ENCODE peak calls at places on chromosomes 11 and 22, in eight cellular contexts. One of them, this sample, is unnamed.

GRCh38 chr11:74543991-74544390 is 48.4 kb upstream of the POLD3 start:
- DNase-seq in upper lobe of right lung: peak; percentile 67
- DNase-seq in CD8-positive, alpha-beta memory T cell: no peak
- DNase-seq in Caco-2: peak; percentile 56
- DNase-seq in GM12878: no peak
- DNase-seq in kidney: no peak
- DNase-seq in A549: no peak
- DNase-seq in naive thymus-derived CD4-positive, alpha-beta T cell: no peak
- DNase-seq in this sample: no peak

GRCh38 chr22:25113316-25113721 is 86.3 kb upstream of the CRYBB3 start:
- DNase-seq in upper lobe of right lung: peak; percentile 79
- DNase-seq in GM12878: no peak
- DNase-seq in CD8-positive, alpha-beta memory T cell: no peak
- DNase-seq in A549: no peak
- DNase-seq in kidney: peak; percentile 89
- DNase-seq in naive thymus-derived CD4-positive, alpha-beta T cell: no peak
- DNase-seq in Caco-2: no peak
- DNase-seq in this sample: no peak

GRCh38 chr11:125621995-125622394 is 3.0 kb upstream of the CHEK1 start:
- DNase-seq in GM12878: no peak
- DNase-seq in Caco-2: no peak
- DNase-seq in naive thymus-derived CD4-positive, alpha-beta T cell: no peak
- DNase-seq in CD8-positive, alpha-beta memory T cell: no peak
- DNase-seq in A549: no peak
- DNase-seq in upper lobe of right lung: no peak
- DNase-seq in kidney: no peak
- DNase-seq in this sample: no peak

GRCh38 chr11:112175596-112175947 is 260 bp downstream of the BCO2 start:
- DNase-seq in upper lobe of right lung: no peak
- DNase-seq in Caco-2: no peak
- DNase-seq in naive thymus-derived CD4-positive, alpha-beta T cell: no peak
- DNase-seq in GM12878: no peak
- DNase-seq in A549: no peak
- DNase-seq in kidney: no peak
- DNase-seq in CD8-positive, alpha-beta memory T cell: no peak
- DNase-seq in this sample: no peak

GRCh38 chr11:68584097-68584496 is 100.2 kb upstream of the GAL start:
- DNase-seq in upper lobe of right lung: no peak
- DNase-seq in CD8-positive, alpha-beta memory T cell: peak; percentile 29
- DNase-seq in Caco-2: peak; percentile 71
- DNase-seq in GM12878: no peak
- DNase-seq in kidney: no peak
- DNase-seq in A549: peak; percentile 30
- DNase-seq in naive thymus-derived CD4-positive, alpha-beta T cell: peak; percentile 45
- DNase-seq in this sample: peak; percentile 29

GRCh38 chr22:20464096-20464614 is 26.5 kb upstream of the SCARF2 start:
- DNase-seq in GM12878: no peak
- DNase-seq in CD8-positive, alpha-beta memory T cell: peak; percentile 74
- DNase-seq in kidney: peak; percentile 57
- DNase-seq in A549: no peak
- DNase-seq in naive thymus-derived CD4-positive, alpha-beta T cell: peak; percentile 36
- DNase-seq in Caco-2: no peak
- DNase-seq in upper lobe of right lung: peak; percentile 46
- DNase-seq in this sample: peak; percentile 43

GRCh38 chr11:58900479-58901420 is 38.5 kb upstream of the GLYATL1 start:
- DNase-seq in naive thymus-derived CD4-positive, alpha-beta T cell: peak; percentile 37
- DNase-seq in A549: peak; percentile 47
- DNase-seq in upper lobe of right lung: peak; percentile 85
- DNase-seq in CD8-positive, alpha-beta memory T cell: no peak
- DNase-seq in Caco-2: peak; percentile 90
- DNase-seq in kidney: no peak
- DNase-seq in GM12878: peak; percentile 16
- DNase-seq in this sample: no peak

GRCh38 chr11:63680842-63681207 is 475 bp upstream of the RTN3 start:
- DNase-seq in GM12878: no peak
- DNase-seq in CD8-positive, alpha-beta memory T cell: no peak
- DNase-seq in upper lobe of right lung: no peak
- DNase-seq in kidney: no peak
- DNase-seq in naive thymus-derived CD4-positive, alpha-beta T cell: no peak
- DNase-seq in A549: no peak
- DNase-seq in Caco-2: peak; percentile 49
- DNase-seq in this sample: no peak

GRCh38 chr11:75524576-75525432 is 937 bp downstream of the GDPD5 start:
- DNase-seq in naive thymus-derived CD4-positive, alpha-beta T cell: peak; percentile 44
- DNase-seq in GM12878: no peak
- DNase-seq in Caco-2: peak; percentile 51
- DNase-seq in upper lobe of right lung: no peak
- DNase-seq in CD8-positive, alpha-beta memory T cell: peak; percentile 19
- DNase-seq in A549: peak; percentile 28
- DNase-seq in kidney: peak; percentile 84
- DNase-seq in this sample: peak; percentile 21

GRCh38 chr11:32960553-32961164 is 55.0 kb upstream of the DEPDC7 start:
- DNase-seq in A549: no peak
- DNase-seq in Caco-2: peak; percentile 40
- DNase-seq in CD8-positive, alpha-beta memory T cell: peak; percentile 29
- DNase-seq in upper lobe of right lung: no peak
- DNase-seq in kidney: no peak
- DNase-seq in GM12878: peak; percentile 21
- DNase-seq in naive thymus-derived CD4-positive, alpha-beta T cell: no peak
- DNase-seq in this sample: no peak

GRCh38 chr22:27748355-27749168 is 53.0 kb downstream of the MN1 start:
- DNase-seq in A549: no peak
- DNase-seq in naive thymus-derived CD4-positive, alpha-beta T cell: no peak
- DNase-seq in Caco-2: no peak
- DNase-seq in kidney: no peak
- DNase-seq in upper lobe of right lung: peak; percentile 12
- DNase-seq in GM12878: no peak
- DNase-seq in CD8-positive, alpha-beta memory T cell: no peak
- DNase-seq in this sample: no peak

GRCh38 chr11:7703785-7704184 is 2.5 kb downstream of the OVCH2 start:
- DNase-seq in GM12878: no peak
- DNase-seq in Caco-2: no peak
- DNase-seq in CD8-positive, alpha-beta memory T cell: no peak
- DNase-seq in kidney: no peak
- DNase-seq in naive thymus-derived CD4-positive, alpha-beta T cell: no peak
- DNase-seq in upper lobe of right lung: no peak
- DNase-seq in A549: no peak
- DNase-seq in this sample: no peak

GRCh38 chr11:14499560-14500180 is at the start of gene COPB1:
- DNase-seq in GM12878: peak; percentile 77
- DNase-seq in CD8-positive, alpha-beta memory T cell: peak; percentile 93
- DNase-seq in naive thymus-derived CD4-positive, alpha-beta T cell: peak; percentile 88
- DNase-seq in Caco-2: peak; percentile 93
- DNase-seq in A549: peak; percentile 76
- DNase-seq in kidney: peak; percentile 96
- DNase-seq in upper lobe of right lung: peak; percentile 95
- DNase-seq in this sample: peak; percentile 84

GRCh38 chr11:75430692-75431532 is 2.1 kb downstream of the KLHL35 start:
- DNase-seq in kidney: no peak
- DNase-seq in naive thymus-derived CD4-positive, alpha-beta T cell: no peak
- DNase-seq in A549: no peak
- DNase-seq in upper lobe of right lung: no peak
- DNase-seq in Caco-2: peak; percentile 60
- DNase-seq in GM12878: no peak
- DNase-seq in CD8-positive, alpha-beta memory T cell: no peak
- DNase-seq in this sample: no peak

GRCh38 chr11:75237050-75237449 is 3.5 kb upstream of the TPBGL start:
- DNase-seq in GM12878: no peak
- DNase-seq in naive thymus-derived CD4-positive, alpha-beta T cell: no peak
- DNase-seq in Caco-2: no peak
- DNase-seq in kidney: no peak
- DNase-seq in A549: no peak
- DNase-seq in upper lobe of right lung: no peak
- DNase-seq in CD8-positive, alpha-beta memory T cell: no peak
- DNase-seq in this sample: no peak

GRCh38 chr11:78170413-78170812 is 18.0 kb downstream of the KCTD21 start:
- DNase-seq in naive thymus-derived CD4-positive, alpha-beta T cell: no peak
- DNase-seq in CD8-positive, alpha-beta memory T cell: no peak
- DNase-seq in GM12878: no peak
- DNase-seq in Caco-2: no peak
- DNase-seq in kidney: no peak
- DNase-seq in A549: no peak
- DNase-seq in upper lobe of right lung: no peak
- DNase-seq in this sample: no peak

GRCh38 chr22:50597097-50597496 is 3.5 kb upstream of the MAPK8IP2 start:
- DNase-seq in kidney: no peak
- DNase-seq in upper lobe of right lung: peak; percentile 15
- DNase-seq in Caco-2: no peak
- DNase-seq in A549: no peak
- DNase-seq in CD8-positive, alpha-beta memory T cell: no peak
- DNase-seq in naive thymus-derived CD4-positive, alpha-beta T cell: no peak
- DNase-seq in GM12878: no peak
- DNase-seq in this sample: no peak

GRCh38 chr22:30869996-30870395 is 98.6 kb downstream of the MORC2 start:
- DNase-seq in upper lobe of right lung: peak; percentile 40
- DNase-seq in A549: no peak
- DNase-seq in Caco-2: no peak
- DNase-seq in naive thymus-derived CD4-positive, alpha-beta T cell: no peak
- DNase-seq in kidney: peak; percentile 53
- DNase-seq in CD8-positive, alpha-beta memory T cell: no peak
- DNase-seq in GM12878: no peak
- DNase-seq in this sample: no peak

GRCh38 chr22:20408891-20409290 is 14.9 kb downstream of the ZNF74 start:
- DNase-seq in CD8-positive, alpha-beta memory T cell: no peak
- DNase-seq in Caco-2: no peak
- DNase-seq in upper lobe of right lung: no peak
- DNase-seq in GM12878: no peak
- DNase-seq in kidney: no peak
- DNase-seq in A549: no peak
- DNase-seq in naive thymus-derived CD4-positive, alpha-beta T cell: no peak
- DNase-seq in this sample: no peak

GRCh38 chr11:8744423-8744822 is 61.8 kb downstream of the RPL27A start:
- DNase-seq in CD8-positive, alpha-beta memory T cell: no peak
- DNase-seq in naive thymus-derived CD4-positive, alpha-beta T cell: no peak
- DNase-seq in Caco-2: no peak
- DNase-seq in kidney: no peak
- DNase-seq in A549: no peak
- DNase-seq in upper lobe of right lung: no peak
- DNase-seq in GM12878: no peak
- DNase-seq in this sample: no peak

GRCh38 chr22:48867891-48868290 is 959.8 kb downstream of the BRD1 start:
- DNase-seq in GM12878: no peak
- DNase-seq in Caco-2: no peak
- DNase-seq in CD8-positive, alpha-beta memory T cell: no peak
- DNase-seq in naive thymus-derived CD4-positive, alpha-beta T cell: no peak
- DNase-seq in upper lobe of right lung: no peak
- DNase-seq in A549: no peak
- DNase-seq in kidney: peak; percentile 28
- DNase-seq in this sample: no peak
- H3K9me3 ChIP-seq in GM12878: no peaks in the 10 kb centered on the region
- H3K9me3 ChIP-seq in Caco-2: no peaks in the 10 kb centered on the region
- H3K9me3 ChIP-seq in CD8-positive, alpha-beta memory T cell: no peaks in the 10 kb centered on the region
- H3K9me3 ChIP-seq in naive thymus-derived CD4-positive, alpha-beta T cell: no peaks in the 10 kb centered on the region
- H3K9me3 ChIP-seq in upper lobe of right lung: no peaks in the 10 kb centered on the region
- H3K9me3 ChIP-seq in A549: no peaks in the 10 kb centered on the region
- H3K9me3 ChIP-seq in kidney: no peaks in the 10 kb centered on the region
- H3K9me3 ChIP-seq in this sample: no peaks in the 10 kb centered on the region

DNA sequence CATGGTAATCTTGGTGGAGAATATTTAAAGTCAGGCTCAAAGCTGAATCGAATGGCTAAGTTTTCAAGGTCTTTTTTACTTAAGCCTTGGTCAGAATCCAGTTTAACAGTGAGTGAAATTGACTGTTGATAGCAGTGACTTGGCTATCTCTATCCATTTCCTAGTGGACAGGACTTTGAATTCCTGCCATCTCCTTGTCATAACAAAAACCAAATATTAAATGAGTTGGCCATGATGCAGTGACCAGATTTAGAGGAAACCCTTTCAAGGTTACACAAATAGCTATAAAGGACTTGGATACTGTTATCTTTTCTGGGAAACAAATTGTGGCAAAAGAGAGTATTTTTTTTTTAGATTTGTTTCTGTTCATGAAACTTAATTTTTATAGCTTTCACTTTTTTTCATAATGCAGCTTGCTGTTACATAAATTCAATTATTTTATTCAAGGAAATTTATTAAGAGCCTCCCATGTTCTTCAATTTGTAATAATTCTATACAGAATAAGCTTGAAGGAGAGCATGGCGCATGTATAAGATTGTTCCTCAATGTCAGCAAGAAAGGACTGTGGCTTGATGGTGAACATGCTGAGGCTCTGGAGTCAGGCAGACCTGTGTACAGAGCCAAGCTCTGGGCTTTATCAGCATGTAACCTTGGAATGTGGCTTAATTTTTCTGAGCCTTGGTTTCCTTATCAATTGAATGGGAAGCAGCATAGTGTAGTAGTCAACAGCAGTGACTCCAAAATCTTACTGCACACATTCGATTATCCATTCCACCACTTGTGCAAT is 92.2 kb downstream of the JRKL start:
- DNase-seq in A549: no peak
- DNase-seq in GM12878: no peak
- DNase-seq in CD8-positive, alpha-beta memory T cell: no peak
- DNase-seq in naive thymus-derived CD4-positive, alpha-beta T cell: no peak
- DNase-seq in Caco-2: no peak
- DNase-seq in kidney: no peak
- DNase-seq in upper lobe of right lung: no peak
- DNase-seq in this sample: no peak
- H3K9me3 ChIP-seq in A549: no peaks in the 10 kb centered on the region
- H3K9me3 ChIP-seq in GM12878: no peaks in the 10 kb centered on the region
- H3K9me3 ChIP-seq in CD8-positive, alpha-beta memory T cell: no peaks in the 10 kb centered on the region
- H3K9me3 ChIP-seq in naive thymus-derived CD4-positive, alpha-beta T cell: no peaks in the 10 kb centered on the region
- H3K9me3 ChIP-seq in Caco-2: peaks cover 7% of the 10 kb centered on the region
- H3K9me3 ChIP-seq in kidney: no peaks in the 10 kb centered on the region
- H3K9me3 ChIP-seq in upper lobe of right lung: no peaks in the 10 kb centered on the region
- H3K9me3 ChIP-seq in this sample: no peaks in the 10 kb centered on the region

GRCh38 chr11:110049501-110050200 is 43.5 kb upstream of the ZC3H12C start:
- DNase-seq in GM12878: no peak
- DNase-seq in naive thymus-derived CD4-positive, alpha-beta T cell: no peak
- DNase-seq in kidney: no peak
- DNase-seq in CD8-positive, alpha-beta memory T cell: no peak
- DNase-seq in A549: no peak
- DNase-seq in Caco-2: no peak
- DNase-seq in upper lobe of right lung: no peak
- DNase-seq in this sample: no peak
- H3K9me3 ChIP-seq in GM12878: peaks cover 8% of the 10 kb centered on the region
- H3K9me3 ChIP-seq in naive thymus-derived CD4-positive, alpha-beta T cell: no peaks in the 10 kb centered on the region
- H3K9me3 ChIP-seq in kidney: no peaks in the 10 kb centered on the region
- H3K9me3 ChIP-seq in CD8-positive, alpha-beta memory T cell: no peaks in the 10 kb centered on the region
- H3K9me3 ChIP-seq in A549: no peaks in the 10 kb centered on the region
- H3K9me3 ChIP-seq in Caco-2: peaks cover 23% of the 10 kb centered on the region
- H3K9me3 ChIP-seq in upper lobe of right lung: no peaks in the 10 kb centered on the region
- H3K9me3 ChIP-seq in this sample: no peaks in the 10 kb centered on the region

DNA sequence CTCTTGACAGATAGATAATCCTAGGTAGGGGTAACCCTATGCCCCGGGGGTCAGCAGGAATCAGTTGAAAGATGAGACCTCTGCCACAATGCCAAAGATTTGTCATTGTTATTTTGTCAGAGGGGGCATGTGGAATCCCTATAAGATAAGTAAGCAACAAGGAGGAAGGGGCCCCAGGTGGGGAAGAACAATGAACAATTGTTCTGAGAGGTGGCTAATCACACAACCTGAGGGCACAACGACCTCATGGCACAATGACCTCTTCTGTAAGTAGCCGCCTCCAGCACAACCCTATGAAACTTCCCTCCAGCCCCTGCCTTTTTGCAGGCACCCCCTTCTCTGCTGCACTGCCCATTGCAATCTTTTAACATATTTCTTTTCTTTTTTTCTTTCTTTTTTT is 11.8 kb upstream of the FBLN1 start:
- DNase-seq in A549: no peak
- DNase-seq in kidney: peak; percentile 21
- DNase-seq in CD8-positive, alpha-beta memory T cell: no peak
- DNase-seq in naive thymus-derived CD4-positive, alpha-beta T cell: no peak
- DNase-seq in Caco-2: no peak
- DNase-seq in upper lobe of right lung: peak; percentile 1
- DNase-seq in GM12878: no peak
- DNase-seq in this sample: no peak
- H3K9me3 ChIP-seq in A549: peaks cover 18% of the 10 kb centered on the region
- H3K9me3 ChIP-seq in kidney: no peaks in the 10 kb centered on the region
- H3K9me3 ChIP-seq in CD8-positive, alpha-beta memory T cell: no peaks in the 10 kb centered on the region
- H3K9me3 ChIP-seq in naive thymus-derived CD4-positive, alpha-beta T cell: no peaks in the 10 kb centered on the region
- H3K9me3 ChIP-seq in Caco-2: peaks cover 39% of the 10 kb centered on the region
- H3K9me3 ChIP-seq in upper lobe of right lung: no peaks in the 10 kb centered on the region
- H3K9me3 ChIP-seq in GM12878: no peaks in the 10 kb centered on the region
- H3K9me3 ChIP-seq in this sample: no peaks in the 10 kb centered on the region